ENCODE peak calls at places on chromosomes 11 and 22, in nine cellular contexts. K, U, O, X, T, C, R, P and Q are unnamed samples.

GRCh38 chr22:25062378-25063095 is 110.0 kb downstream of the KIAA1671 start:
- DNase-seq in O (no peak), R (no peak), U (no peak), K (no peak), P (no peak), X (no peak), T (peak), C (no peak), Q (no peak)

GRCh38 chr11:14678350-14678749 is 34.7 kb downstream of the PDE3B start:
- DNase-seq in R (no peak), O (no peak), X (no peak), C (no peak), T (no peak), U (no peak), P (no peak), K (no peak), Q (no peak)

GRCh38 chr11:96037267-96037990 is 113.5 kb upstream of the MTMR2 start:
- DNase-seq in O (no peak), K (no peak), C (no peak), X (peak), T (no peak), P (no peak), R (no peak), U (no peak), Q (no peak)

GRCh38 chr22:42289671-42290269 is 19.3 kb upstream of the TCF20 start:
- DNase-seq in P (no peak), X (no peak), O (no peak), U (no peak), K (no peak), T (no peak), R (no peak), C (no peak), Q (no peak)

GRCh38 chr22:44848791-44849410 is 96.5 kb downstream of the ARHGAP8 start:
- DNase-seq in P (no peak), O (no peak), U (no peak), X (no peak), C (no peak), K (no peak), R (no peak), T (no peak), Q (no peak)

GRCh38 chr22:38681784-38682335 is at the start of gene TOMM22:
- DNase-seq in K (peak), P (peak), O (peak), R (peak), U (peak), C (peak), X (peak), T (peak), Q (peak)

GRCh38 chr11:66970808-66971442 is 4.2 kb upstream of the C11orf86 start:
- DNase-seq in X (peak), R (no peak), O (peak), U (peak), K (peak), T (peak), C (no peak), P (peak), Q (peak)

GRCh38 chr11:113991170-113991569 is 16.3 kb downstream of the HTR3A start:
- DNase-seq in P (no peak), C (no peak), K (peak), T (peak), U (peak), O (no peak), X (peak), R (peak), Q (no peak)

GRCh38 chr11:65637794-65638317 is at the start of gene SIPA1:
- DNase-seq in R (peak), T (peak), C (no peak), O (no peak), X (peak), K (peak), U (peak), P (peak), Q (no peak)

GRCh38 chr22:43220625-43221380 is 33.9 kb upstream of the TTLL12 start:
- DNase-seq in U (no peak), T (no peak), C (no peak), K (no peak), P (no peak), X (no peak), O (no peak), R (no peak), Q (no peak)

GRCh38 chr22:50326959-50327710 is at the start of gene DENND6B:
- DNase-seq in O (peak), U (peak), C (peak), R (peak), K (peak), X (peak), P (peak), T (peak), Q (peak)

GRCh38 chr11:76239483-76240142 is 33.3 kb upstream of the WNT11 start:
- DNase-seq in P (no peak), C (no peak), X (no peak), K (no peak), O (no peak), R (no peak), U (no peak), T (no peak), Q (no peak)

GRCh38 chr11:96102664-96103068 is 178.8 kb upstream of the MTMR2 start:
- DNase-seq in U (no peak), P (no peak), C (no peak), K (peak), X (peak), O (no peak), R (no peak), T (no peak), Q (no peak)

GRCh38 chr11:1938343-1939005 is 8.7 kb upstream of the MRPL23 start:
- DNase-seq in C (no peak), P (no peak), X (no peak), O (peak), K (no peak), U (no peak), R (no peak), T (no peak), Q (no peak)

GRCh38 chr22:24187731-24188644 is 6.7 kb downstream of the SUSD2 start:
- DNase-seq in T (no peak), U (no peak), C (no peak), P (no peak), X (no peak), R (no peak), O (no peak), K (no peak), Q (no peak)

GRCh38 chr22:29574762-29575450 is 6.0 kb downstream of the NIPSNAP1 start:
- DNase-seq in C (no peak), K (no peak), U (no peak), O (no peak), X (no peak), R (no peak), P (no peak), T (no peak), Q (no peak)

GRCh38 chr11:29135504-29135903 is 881.3 kb downstream of the KCNA4 start:
- DNase-seq in O (no peak), C (no peak), K (peak), P (no peak), R (no peak), T (no peak), X (peak), U (no peak), Q (no peak)

GRCh38 chr11:79044211-79044610 is 396.6 kb downstream of the TENM4 start:
- DNase-seq in O (no peak), X (no peak), K (no peak), R (no peak), U (no peak), C (no peak), T (no peak), P (no peak), Q (no peak)

GRCh38 chr11:128415539-128415938 is 171.8 kb downstream of the ETS1 start:
- DNase-seq in R (no peak), C (no peak), X (no peak), T (no peak), U (no peak), P (no peak), O (no peak), K (peak), Q (no peak)

GRCh38 chr11:123560001-123560400 is 94.4 kb downstream of the SCN3B start:
- DNase-seq in T (peak), R (no peak), P (no peak), U (no peak), C (no peak), K (peak), O (peak), X (peak), Q (no peak)